ENCODE peak calls at places on chromosomes 13 and 19, in five cellular contexts. Q is K562, U is transverse colon, X is epithelial cell of proximal tubule, B is coronary artery. H is an unnamed sample.

GRCh38 chr13:90918551-90918950 is 428.9 kb upstream of the MIR17HG start:
- DNase-seq in Q (no peak), U (no peak), X (peak), B (no peak), H (no peak)

GRCh38 chr19:403221-404036 is 5.5 kb downstream of the C2CD4C start:
- DNase-seq in Q (no peak), U (no peak), X (no peak), B (no peak), H (peak)

GRCh38 chr13:41426047-41426446 is 31.3 kb upstream of the RGCC start:
- DNase-seq in Q (no peak), U (no peak), X (no peak), B (no peak), H (no peak)

GRCh38 chr19:57708641-57709354 is at the start of gene ZNF154:
- DNase-seq in Q (no peak), U (peak), X (no peak), B (no peak), H (no peak)

GRCh38 chr19:30999726-31000125 is 349.5 kb downstream of the TSHZ3 start:
- DNase-seq in Q (no peak), U (no peak), X (no peak), B (no peak), H (no peak)

GRCh38 chr13:74036373-74036772 is 97.8 kb downstream of the KLF12 start:
- DNase-seq in Q (no peak), U (no peak), X (no peak), B (no peak), H (no peak)

GRCh38 chr13:72304121-72304745 is 423.2 kb downstream of the MZT1 start:
- DNase-seq in Q (no peak), U (no peak), X (no peak), B (no peak), H (no peak)

GRCh38 chr19:33905473-33905936 is 108.8 kb downstream of the KCTD15 start:
- DNase-seq in Q (no peak), U (peak), X (no peak), B (no peak), H (no peak)

GRCh38 chr19:40716031-40716654 is 543 bp downstream of the COQ8B start:
- DNase-seq in Q (peak), U (no peak), X (peak), B (no peak), H (no peak)

GRCh38 chr19:33400856-33401682 is 27.6 kb downstream of the CEBPG start:
- DNase-seq in Q (no peak), U (peak), X (no peak), B (no peak), H (no peak)

GRCh38 chr19:11617207-11618062 is 20.2 kb downstream of the ZNF627 start:
- DNase-seq in Q (no peak), U (no peak), X (no peak), B (no peak), H (no peak)

GRCh38 chr19:41350735-41351338 is 2.9 kb downstream of the TGFB1 start:
- DNase-seq in Q (peak), U (no peak), X (no peak), B (no peak), H (no peak)

GRCh38 chr13:113491418-113491883 is 940 bp upstream of the DCUN1D2 start:
- DNase-seq in Q (peak), U (peak), X (no peak), B (no peak), H (no peak)

GRCh38 chr19:31568724-31569123 is 219.5 kb upstream of the TSHZ3 start:
- DNase-seq in Q (no peak), U (no peak), X (no peak), B (peak), H (no peak)

GRCh38 chr13:96947343-96947910 is 46.8 kb downstream of the OXGR1 start:
- DNase-seq in Q (no peak), U (no peak), X (no peak), B (no peak), H (no peak)

GRCh38 chr13:76647550-76647949 is 238.7 kb downstream of the KCTD12 start:
- DNase-seq in Q (no peak), U (no peak), X (no peak), B (no peak), H (no peak)

GRCh38 chr19:16367269-16367683 is 42.6 kb downstream of the KLF2 start:
- DNase-seq in Q (no peak), U (no peak), X (no peak), B (no peak), H (no peak)

GRCh38 chr19:30227071-30227621 is 145.0 kb upstream of the ZNF536 start:
- DNase-seq in Q (no peak), U (no peak), X (no peak), B (no peak), H (no peak)

GRCh38 chr13:73741111-73741510 is 393.1 kb downstream of the KLF12 start:
- DNase-seq in Q (no peak), U (no peak), X (no peak), B (no peak), H (no peak)

GRCh38 chr13:26325876-26326275 is 71.9 kb downstream of the CDK8 start:
- DNase-seq in Q (no peak), U (no peak), X (peak), B (no peak), H (no peak)

GRCh38 chr13:41568143-41568989 is 111.0 kb downstream of the RGCC start:
- DNase-seq in Q (no peak), U (no peak), X (no peak), B (no peak), H (no peak)

GRCh38 chr13:21014666-21015170 is 46.7 kb downstream of the LATS2 start:
- DNase-seq in Q (no peak), U (no peak), X (no peak), B (no peak), H (no peak)

GRCh38 chr13:77859450-77859849 is 59.2 kb downstream of the EDNRB start:
- DNase-seq in Q (no peak), U (peak), X (no peak), B (no peak), H (no peak)

GRCh38 chr13:102309110-102309509 is 92.7 kb downstream of the FGF14 start:
- DNase-seq in Q (no peak), U (no peak), X (no peak), B (no peak), H (no peak)

GRCh38 chr13:79830426-79830825 is 349.5 kb downstream of the NDFIP2 start:
- DNase-seq in Q (no peak), U (no peak), X (no peak), B (no peak), H (no peak)

GRCh38 chr13:36131215-36131930 is at the start of gene DCLK1:
- DNase-seq in Q (no peak), U (peak), X (no peak), B (no peak), H (peak)

GRCh38 chr19:3656073-3656746 is 29.6 kb upstream of the CACTIN start:
- DNase-seq in Q (no peak), U (no peak), X (no peak), B (no peak), H (no peak)

GRCh38 chr19:55369651-55370304 is 485 bp downstream of the IL11 start:
- DNase-seq in Q (peak), U (no peak), X (no peak), B (no peak), H (no peak)

GRCh38 chr13:37460211-37460610 is 138.4 kb downstream of the POSTN start:
- DNase-seq in Q (no peak), U (no peak), X (no peak), B (no peak), H (no peak)

GRCh38 chr13:104315606-104316005 is 1249.4 kb upstream of the SLC10A2 start:
- DNase-seq in Q (no peak), U (no peak), X (peak), B (no peak), H (no peak)

GRCh38 chr19:50702870-50703829 is 16.5 kb downstream of the SHANK1 start:
- DNase-seq in Q (no peak), U (no peak), X (no peak), B (no peak), H (no peak)

GRCh38 chr19:33641956-33642498 is 20.3 kb downstream of the CHST8 start:
- DNase-seq in Q (no peak), U (no peak), X (no peak), B (peak), H (no peak)

GRCh38 chr13:27919299-27919933 is 384 bp upstream of the PDX1 start:
- DNase-seq in Q (peak), U (no peak), X (no peak), B (no peak), H (no peak)
- H3K4me3 ChIP-seq in Q (no peak), U (peak), X (peak), B (peak), H (no peak)

DNA sequence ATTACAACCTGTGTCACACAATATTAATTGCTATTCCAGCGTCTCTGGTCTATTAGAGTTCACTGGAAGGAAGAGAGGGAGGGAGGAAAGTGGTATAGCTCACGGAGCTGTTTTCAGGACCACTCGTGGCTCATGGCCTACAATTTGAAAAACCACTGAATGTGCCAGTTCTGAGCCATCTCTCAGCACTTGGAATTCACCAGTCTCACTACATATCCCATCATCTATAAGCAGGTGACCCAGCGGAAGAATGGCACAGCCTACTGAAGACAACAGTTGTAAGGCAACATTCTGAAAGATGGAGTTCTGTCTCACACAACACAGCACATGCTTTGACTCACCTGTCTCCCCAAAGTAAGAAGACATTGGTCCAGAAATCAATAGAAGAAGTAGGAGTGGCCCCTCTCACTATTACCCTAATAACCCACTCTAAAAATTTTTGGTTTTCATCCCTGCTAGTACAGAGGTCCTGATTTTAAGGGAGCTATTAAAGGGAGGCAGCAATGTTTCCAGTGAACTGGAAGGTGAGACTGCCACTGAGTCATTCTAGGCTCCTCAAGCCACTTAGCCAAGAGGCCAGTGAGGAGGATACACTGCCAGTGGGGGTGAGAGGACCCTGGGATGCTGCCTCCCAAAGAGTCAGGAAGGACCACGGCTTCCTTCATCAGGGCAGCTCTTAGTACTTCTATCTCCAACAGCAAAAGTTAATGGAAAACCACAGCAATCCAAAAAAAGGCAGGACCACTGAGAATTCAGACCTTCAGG is 50.0 kb upstream of the DOCK9 start:
- DNase-seq in Q (no peak), U (no peak), X (no peak), B (no peak), H (no peak)
- H3K4me3 ChIP-seq in Q (no peak), U (no peak), X (no peak), B (no peak), H (no peak)

DNA sequence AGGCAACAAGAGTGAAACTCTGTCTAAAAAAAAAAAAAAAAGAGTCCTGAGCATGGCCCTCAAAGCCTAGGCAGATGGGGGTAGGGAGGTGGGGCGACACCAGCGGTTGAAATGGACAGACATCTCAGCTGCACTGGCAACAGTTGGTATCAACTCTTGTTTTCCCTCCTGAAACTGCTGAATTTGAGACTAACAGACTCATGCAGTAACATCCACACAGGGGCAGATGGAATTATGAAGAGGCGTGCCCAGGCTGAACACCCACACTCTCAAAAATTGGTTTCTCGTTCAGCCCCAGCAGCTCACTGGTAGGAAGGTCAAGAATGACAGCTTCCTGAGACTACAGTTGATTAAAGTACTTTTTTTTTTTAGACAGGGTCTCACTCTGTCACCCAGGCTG is 24.1 kb downstream of the PBX4 start:
- DNase-seq in Q (no peak), U (no peak), X (no peak), B (no peak), H (no peak)
- H3K4me3 ChIP-seq in Q (no peak), U (no peak), X (no peak), B (no peak), H (no peak)

GRCh38 chr13:110607675-110608224 is 7.6 kb upstream of the NAXD start:
- DNase-seq in Q (no peak), U (no peak), X (no peak), B (no peak), H (no peak)
- H3K4me3 ChIP-seq in Q (no peak), U (no peak), X (no peak), B (no peak), H (no peak)

GRCh38 chr19:45815501-45816216 is 551 bp upstream of the RSPH6A start:
- DNase-seq in Q (no peak), U (no peak), X (no peak), B (no peak), H (no peak)
- H3K4me3 ChIP-seq in Q (no peak), U (no peak), X (no peak), B (peak), H (peak)

DNA sequence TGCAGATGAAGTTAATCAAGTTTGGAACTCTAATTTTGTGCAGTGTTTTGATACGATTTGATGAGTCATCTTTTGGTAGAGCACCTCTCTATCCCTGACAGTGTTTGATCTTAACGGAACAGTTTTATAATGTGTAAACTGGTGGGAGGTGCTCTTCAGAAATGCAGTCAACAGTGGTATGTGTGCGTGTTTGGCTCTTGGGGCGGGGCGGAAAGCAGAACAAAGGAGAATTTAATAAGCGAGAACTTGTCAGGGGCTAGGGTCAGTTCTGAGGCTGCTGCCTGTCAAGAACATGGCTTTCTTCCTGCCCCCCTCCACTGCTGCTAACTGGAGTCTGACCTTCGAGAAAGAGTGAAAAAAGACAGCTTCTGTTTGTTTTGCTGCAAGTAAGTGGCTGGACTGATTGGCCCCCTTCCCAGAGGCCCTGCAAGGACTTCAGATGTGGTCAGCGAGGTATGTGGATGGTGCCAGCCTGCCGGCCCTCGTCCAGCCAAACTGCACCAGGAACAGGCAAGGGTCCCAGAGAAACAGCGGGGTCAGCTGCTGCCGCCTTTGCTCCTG is 40.8 kb downstream of the BBC3 start:
- DNase-seq in Q (peak), U (peak), X (peak), B (peak), H (no peak)
- H3K4me3 ChIP-seq in Q (no peak), U (no peak), X (peak), B (peak), H (peak)

GRCh38 chr19:1832046-1832663 is 16.1 kb downstream of the REXO1 start:
- DNase-seq in Q (no peak), U (no peak), X (no peak), B (no peak), H (no peak)
- H3K4me3 ChIP-seq in Q (no peak), U (no peak), X (no peak), B (no peak), H (no peak)

GRCh38 chr19:46470376-46470775 is 987 bp downstream of the PNMA8A start:
- DNase-seq in Q (no peak), U (no peak), X (no peak), B (no peak), H (no peak)

GRCh38 chr19:46472592-46472991 is 1.2 kb upstream of the PNMA8A start:
- DNase-seq in Q (no peak), U (no peak), X (no peak), B (no peak), H (no peak)

GRCh38 chr19:46469541-46470185 is 1.7 kb downstream of the PNMA8A start:
- DNase-seq in Q (no peak), U (no peak), X (no peak), B (no peak), H (no peak)

GRCh38 chr19:46471778-46472543 is 598 bp upstream of the PNMA8A start:
- DNase-seq in Q (no peak), U (no peak), X (no peak), B (no peak), H (no peak)

GRCh38 chr19:46471116-46471733 is at the start of gene PNMA8A:
- DNase-seq in Q (peak), U (peak), X (no peak), B (peak), H (no peak)
- H3K4me3 ChIP-seq in Q (peak), U (peak), X (peak), B (peak), H (peak)

GRCh38 chr13:95898256-95898655 is 154.9 kb downstream of the UGGT2 start:
- DNase-seq in Q (no peak), U (no peak), X (no peak), B (no peak), H (no peak)

GRCh38 chr13:95893861-95894260 is 159.3 kb downstream of the UGGT2 start:
- DNase-seq in Q (no peak), U (no peak), X (no peak), B (no peak), H (no peak)

DNA sequence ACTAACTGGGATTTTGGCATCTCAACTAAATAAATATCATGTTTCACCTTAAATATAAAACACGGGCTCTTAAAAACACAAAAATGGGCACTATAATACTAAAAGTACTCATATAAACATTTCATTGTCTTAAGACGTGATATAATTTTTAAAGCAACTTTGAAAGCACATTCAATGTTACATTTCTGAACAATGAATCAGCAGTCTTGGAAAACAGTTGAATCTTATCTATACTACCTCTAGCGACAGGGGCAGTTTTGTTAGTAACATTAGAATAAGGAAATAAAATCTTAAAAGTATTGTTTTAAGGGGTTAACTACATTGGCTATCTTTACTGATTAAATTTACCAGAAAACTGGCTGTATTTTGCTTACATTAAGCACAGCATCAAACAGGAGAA is 156.9 kb downstream of the UGGT2 start:
- DNase-seq in Q (no peak), U (no peak), X (no peak), B (no peak), H (no peak)
- H3K4me3 ChIP-seq in Q (no peak), U (no peak), X (no peak), B (no peak), H (no peak)

DNA sequence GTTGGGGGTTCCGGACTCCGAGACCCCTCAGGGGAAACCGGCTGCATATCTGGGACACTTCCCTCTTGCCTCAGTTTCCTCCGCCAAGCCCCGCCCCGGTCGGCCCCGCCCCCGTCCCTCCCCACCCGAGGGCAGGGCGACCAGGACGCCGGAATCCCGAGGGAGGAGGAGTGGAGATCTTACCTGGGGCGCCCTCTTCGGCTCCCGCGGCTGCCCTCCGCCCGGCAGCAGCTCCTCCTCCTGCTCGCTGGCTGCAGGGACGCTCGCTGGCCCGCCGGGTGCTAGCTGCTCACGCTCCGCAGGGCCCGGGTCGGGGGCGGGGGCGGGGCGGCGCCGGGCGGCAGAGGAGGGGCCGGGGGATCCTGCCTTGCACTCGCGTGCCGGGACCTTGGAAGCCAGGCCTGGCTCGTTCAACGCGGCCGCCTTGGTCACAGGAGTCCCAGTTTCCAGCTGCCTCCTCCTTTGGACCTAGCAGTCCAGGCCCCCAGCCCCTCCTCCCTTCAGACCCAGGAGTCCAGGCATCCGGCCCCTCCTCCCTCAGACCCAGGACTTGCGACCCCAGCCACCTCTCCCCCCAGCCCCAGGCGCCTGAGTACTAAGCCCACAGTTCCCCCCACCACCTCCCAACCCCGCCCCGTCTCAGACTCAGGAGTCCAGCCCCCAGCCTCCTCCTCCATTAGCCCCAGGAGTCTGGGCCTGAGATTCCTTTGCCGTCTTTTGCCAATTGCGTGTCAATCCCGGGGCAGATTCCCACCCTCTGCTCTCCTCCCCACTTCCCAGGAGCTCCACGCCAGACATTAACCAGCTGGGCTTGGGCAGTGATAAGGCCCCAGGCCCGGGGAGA is at the start of gene NTF4:
- DNase-seq in Q (peak), U (no peak), X (no peak), B (no peak), H (no peak)
- H3K4me3 ChIP-seq in Q (no peak), U (no peak), X (no peak), B (peak), H (peak)